ENCODE peak calls at places on chromosome 2, in nine cellular contexts. X is thyroid gland, G is fibroblast of lung, K is COR-L47, M is iPS-NIHi11, O is NCI-H1092, F is H54, V is thoracic aorta, P is AG09309. L is an unnamed sample.

GRCh38 chr2:54107455-54107764 is 8.0 kb upstream of the ACYP2 start:
- DNase-seq in X (no peak), G (no peak), K (no peak), M (no peak), O (no peak), F (no peak), V (no peak), P (no peak), L (no peak)

GRCh38 chr2:174771631-174772491 is 7.6 kb upstream of the CHRNA1 start:
- DNase-seq in X (peak; percentile 83), G (peak; percentile 77), K (peak; percentile 59), M (peak; percentile 84), O (peak; percentile 51), F (peak; percentile 80), V (peak; percentile 10), P (peak; percentile 65), L (peak; percentile 45)

GRCh38 chr2:127179756-127180155 is 40.3 kb downstream of the CYP27C1 start:
- DNase-seq in X (no peak), G (no peak), K (no peak), M (no peak), O (no peak), F (no peak), V (no peak), P (peak; percentile 13), L (no peak)

GRCh38 chr2:20050104-20050711 is 1.2 kb downstream of the LAPTM4A start:
- DNase-seq in X (no peak), G (peak; percentile 79), K (peak; percentile 85), M (no peak), O (no peak), F (no peak), V (no peak), P (peak; percentile 42), L (no peak)

GRCh38 chr2:112198780-112199179 is 56.1 kb downstream of the ZC3H8 start:
- DNase-seq in X (no peak), G (no peak), K (no peak), M (no peak), O (no peak), F (no peak), V (no peak), P (peak; percentile 17), L (no peak)

GRCh38 chr2:187075106-187076070 is 226.4 kb upstream of the ZSWIM2 start:
- DNase-seq in X (no peak), G (no peak), K (no peak), M (no peak), O (no peak), F (no peak), V (no peak), P (no peak), L (no peak)

GRCh38 chr2:170345607-170346006 is 167.7 kb downstream of the MYO3B start:
- DNase-seq in X (no peak), G (no peak), K (no peak), M (no peak), O (no peak), F (no peak), V (no peak), P (no peak), L (no peak)

GRCh38 chr2:45494275-45494977 is 116.6 kb downstream of the SRBD1 start:
- DNase-seq in X (no peak), G (peak; percentile 58), K (peak; percentile 73), M (peak; percentile 43), O (peak; percentile 28), F (peak; percentile 8), V (no peak), P (peak; percentile 42), L (peak; percentile 47)

GRCh38 chr2:109715302-109715937 is 78.7 kb upstream of the RGPD5 start:
- DNase-seq in X (peak; percentile 63), G (peak; percentile 26), K (no peak), M (no peak), O (peak; percentile 38), F (no peak), V (no peak), P (no peak), L (no peak)